ENCODE peak calls at places on chromosome 5, in seven cellular contexts. A is OCI-LY7, I is H9, V is colonic mucosa, K is PC-3, Z is psoas muscle, J is spleen. E is an unnamed sample.

GRCh38 chr5:133742370-133743036 is 130.2 kb upstream of the FSTL4 start:
- DNase-seq in J (no peak), I (no peak), Z (no peak), A (peak), K (no peak), V (no peak), E (no peak)

GRCh38 chr5:134115806-134116175 is 1.3 kb downstream of the TCF7 start:
- DNase-seq in J (no peak), Z (no peak), V (no peak), A (no peak), K (no peak), I (no peak), E (peak)

GRCh38 chr5:64126202-64126601 is 39.4 kb upstream of the RNF180 start:
- DNase-seq in J (no peak), I (no peak), V (no peak), Z (no peak), K (no peak), A (no peak), E (no peak)

GRCh38 chr5:38601843-38602424 is 45.5 kb upstream of the LIFR start:
- DNase-seq in J (no peak), I (no peak), V (no peak), Z (no peak), K (peak), A (no peak), E (no peak)

GRCh38 chr5:96844476-96844990 is 31.8 kb upstream of the ERAP2 start:
- DNase-seq in V (no peak), A (no peak), K (no peak), Z (no peak), J (no peak), I (no peak), E (peak)

GRCh38 chr5:126561908-126562307 is 33.1 kb downstream of the ALDH7A1 start:
- DNase-seq in Z (no peak), J (no peak), I (no peak), V (no peak), A (peak), K (peak), E (no peak)

GRCh38 chr5:31196309-31196708 is 2.8 kb downstream of the CDH6 start:
- DNase-seq in I (no peak), V (no peak), K (peak), J (no peak), A (no peak), Z (no peak), E (peak)

GRCh38 chr5:122972877-122973276 is 63.6 kb downstream of the PPIC start:
- DNase-seq in V (no peak), A (no peak), Z (no peak), I (no peak), J (no peak), K (peak), E (no peak)

GRCh38 chr5:15285901-15286583 is 213.9 kb upstream of the FBXL7 start:
- DNase-seq in K (no peak), J (no peak), A (no peak), I (no peak), Z (no peak), V (peak), E (peak)

GRCh38 chr5:140246378-140247122 is 56.4 kb downstream of the PFDN1 start:
- DNase-seq in I (no peak), Z (peak), A (no peak), K (peak), J (no peak), V (no peak), E (no peak)

GRCh38 chr5:33272288-33272687 is 168.5 kb upstream of the TARS1 start:
- DNase-seq in I (no peak), Z (no peak), V (no peak), J (no peak), A (no peak), K (peak), E (no peak)

GRCh38 chr5:15993934-15994333 is 185.7 kb downstream of the MARCHF11 start:
- DNase-seq in K (no peak), V (no peak), A (no peak), I (no peak), J (no peak), Z (no peak), E (no peak)

GRCh38 chr5:178832618-178833201 is 27.0 kb upstream of the ZNF354B start:
- DNase-seq in Z (no peak), I (peak), V (no peak), K (no peak), A (no peak), J (no peak), E (no peak)

GRCh38 chr5:61051267-61051666 is 106.3 kb downstream of the NDUFAF2 start:
- DNase-seq in K (peak), V (no peak), Z (no peak), J (no peak), A (no peak), I (no peak), E (no peak)

GRCh38 chr5:113199122-113199905 is 222.7 kb downstream of the DCP2 start:
- DNase-seq in Z (no peak), V (no peak), J (no peak), K (peak), A (no peak), I (no peak), E (peak)

GRCh38 chr5:178651046-178651810 is 24.4 kb upstream of the CLK4 start:
- DNase-seq in J (no peak), Z (no peak), K (peak), V (no peak), A (no peak), I (no peak), E (no peak)

GRCh38 chr5:63916786-63917185 is 45.5 kb downstream of the HTR1A start:
- DNase-seq in A (no peak), Z (no peak), K (peak), I (no peak), V (no peak), J (no peak), E (no peak)

GRCh38 chr5:17169507-17169906 is 47.9 kb upstream of the BASP1 start:
- DNase-seq in A (no peak), Z (no peak), V (no peak), K (no peak), I (no peak), J (no peak), E (no peak)

GRCh38 chr5:110951373-110951791 is 120.1 kb upstream of the TSLP start:
- DNase-seq in J (no peak), K (peak), I (no peak), A (no peak), V (no peak), Z (no peak), E (no peak)

GRCh38 chr5:53884844-53885243 is 324.4 kb downstream of the NDUFS4 start:
- DNase-seq in I (no peak), A (no peak), J (no peak), Z (no peak), V (no peak), K (no peak), E (no peak)

GRCh38 chr5:118611332-118611945 is 376.9 kb downstream of the DTWD2 start:
- DNase-seq in V (no peak), I (peak), K (peak), Z (no peak), A (peak), J (no peak), E (peak)

GRCh38 chr5:61000887-61001286 is 55.9 kb downstream of the NDUFAF2 start:
- DNase-seq in A (no peak), J (no peak), K (no peak), I (no peak), Z (no peak), V (no peak), E (no peak)

GRCh38 chr5:44568519-44568918 is 179.3 kb upstream of the FGF10 start:
- DNase-seq in Z (no peak), J (no peak), A (no peak), V (no peak), I (no peak), K (no peak), E (no peak)

GRCh38 chr5:122707796-122708195 is 67.1 kb upstream of the SNX2 start:
- DNase-seq in I (no peak), Z (no peak), K (peak), V (no peak), J (no peak), A (no peak), E (no peak)

GRCh38 chr5:165370772-165371171 is 1865.4 kb downstream of the MAT2B start:
- DNase-seq in A (no peak), K (peak), I (no peak), Z (no peak), J (no peak), V (no peak), E (no peak)

GRCh38 chr5:32767948-32768427 is 56.9 kb downstream of the NPR3 start:
- DNase-seq in I (no peak), A (no peak), Z (peak), K (peak), V (no peak), J (no peak), E (peak)

GRCh38 chr5:172504736-172505402 is 50.5 kb upstream of the SH3PXD2B start:
- DNase-seq in K (no peak), J (peak), Z (peak), I (peak), V (peak), A (no peak), E (no peak)

GRCh38 chr5:81422671-81423070 is 28.7 kb upstream of the ACOT12 start:
- DNase-seq in Z (no peak), A (no peak), K (peak), V (no peak), J (no peak), I (no peak), E (no peak)

GRCh38 chr5:79699766-79700400 is 10.2 kb downstream of the CMYA5 start:
- DNase-seq in I (no peak), J (no peak), Z (no peak), A (no peak), K (peak), V (no peak), E (no peak)

GRCh38 chr5:38104497-38105230 is 153.7 kb upstream of the EGFLAM start:
- DNase-seq in J (no peak), K (peak), Z (no peak), V (no peak), A (no peak), I (peak), E (no peak)

GRCh38 chr5:172659909-172660628 is 19.0 kb downstream of the NEURL1B start:
- DNase-seq in J (peak), A (peak), K (no peak), Z (peak), I (peak), V (peak), E (peak)

GRCh38 chr5:127562252-127562651 is 44.8 kb downstream of the PRRC1 start:
- DNase-seq in Z (no peak), K (peak), A (peak), J (no peak), I (peak), V (no peak), E (peak)

GRCh38 chr5:153584131-153584530 is 93.7 kb downstream of the GRIA1 start:
- DNase-seq in Z (no peak), V (no peak), I (no peak), A (no peak), K (no peak), J (no peak), E (no peak)

GRCh38 chr5:141413540-141414069 is 818 bp downstream of the PCDHGA10 start:
- DNase-seq in Z (no peak), J (no peak), I (peak), K (no peak), A (no peak), V (no peak), E (no peak)

GRCh38 chr5:141409598-141410306 is 1.9 kb downstream of the PCDHGB6 start:
- DNase-seq in A (no peak), V (no peak), J (no peak), Z (no peak), K (no peak), I (no peak), E (no peak)

GRCh38 chr5:141411575-141411974 is 1.2 kb upstream of the PCDHGA10 start:
- DNase-seq in I (no peak), Z (no peak), A (no peak), V (no peak), K (no peak), J (no peak), E (no peak)

GRCh38 chr5:141412853-141413539 is at the start of gene PCDHGA10:
- DNase-seq in V (peak), Z (peak), K (no peak), J (no peak), A (peak), I (peak), E (peak)
- TF ChIP-seq CTCF in V (peak), Z (peak), K (no peak), J (peak), A (peak), I (peak), E (peak)

DNA sequence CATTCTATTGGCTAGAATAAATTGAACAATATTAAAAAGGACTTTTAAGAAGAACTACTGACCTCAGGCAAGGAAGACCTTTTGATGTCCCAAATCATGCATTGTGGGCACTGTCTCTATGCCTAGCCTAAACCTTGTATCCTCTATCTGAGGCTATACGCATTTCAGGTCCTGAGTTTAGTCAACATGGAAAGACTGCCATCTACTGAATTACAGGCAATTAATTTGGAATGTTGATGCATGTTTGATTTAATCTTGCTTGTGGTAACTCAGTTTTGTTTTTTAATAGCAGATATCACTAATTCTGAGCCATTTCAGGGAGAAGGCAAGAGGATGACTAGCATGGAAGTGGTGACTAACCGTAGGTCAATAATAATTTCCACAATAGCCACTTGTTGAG is 585.2 kb upstream of the CCNG1 start:
- DNase-seq in Z (no peak), V (no peak), J (no peak), K (peak), A (no peak), I (no peak), E (no peak)
- TF ChIP-seq CTCF in Z (no peak), V (no peak), J (no peak), K (peak), A (no peak), I (no peak), E (no peak)

GRCh38 chr5:43467100-43467499 is 16.6 kb downstream of the TMEM267 start:
- DNase-seq in K (no peak), A (no peak), J (no peak), I (no peak), V (no peak), Z (no peak), E (no peak)

GRCh38 chr5:43469671-43470396 is 13.8 kb downstream of the TMEM267 start:
- DNase-seq in K (peak), I (no peak), J (no peak), A (no peak), V (no peak), Z (no peak), E (no peak)
- TF ChIP-seq CTCF in K (peak), I (peak), J (no peak), A (no peak), V (peak), Z (no peak), E (no peak)

GRCh38 chr5:138610468-138611294 is 35.5 kb upstream of the HSPA9 start:
- DNase-seq in K (no peak), Z (no peak), V (no peak), J (no peak), A (no peak), I (peak), E (peak)
- TF ChIP-seq CTCF in K (no peak), Z (no peak), V (no peak), J (no peak), A (no peak), I (peak), E (no peak)

DNA sequence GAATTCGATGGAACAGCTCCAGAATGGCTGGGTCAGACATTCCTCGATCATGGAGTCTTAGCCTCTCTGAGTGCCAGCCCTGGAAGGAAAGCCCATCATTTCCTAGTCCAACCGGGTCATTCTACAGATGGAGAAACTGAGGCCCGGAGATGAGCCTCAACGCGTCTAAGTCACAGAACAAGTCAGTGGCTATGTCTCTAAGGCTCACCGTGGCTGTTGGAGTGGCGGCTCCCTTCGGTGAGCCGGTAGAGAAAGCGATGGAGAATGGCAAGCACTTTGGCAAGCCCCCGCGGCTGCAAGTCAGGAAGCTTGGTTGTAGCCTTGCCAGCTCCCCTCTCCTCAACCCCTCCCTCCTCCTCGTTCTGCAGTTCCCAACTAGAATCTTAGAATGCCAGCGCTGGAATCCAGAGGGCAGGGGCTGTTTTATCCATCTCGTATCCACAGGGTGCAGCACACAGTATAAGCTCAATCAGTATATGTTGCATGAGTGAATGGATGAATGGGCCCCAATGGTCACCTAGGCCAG is 428 bp upstream of the ARSI start:
- DNase-seq in I (peak), Z (no peak), K (no peak), J (no peak), A (no peak), V (no peak), E (no peak)
- TF ChIP-seq CTCF in I (no peak), Z (no peak), K (no peak), J (no peak), A (no peak), V (no peak), E (no peak)

GRCh38 chr5:137828664-137829063 is 39.0 kb upstream of the MYOT start:
- DNase-seq in Z (no peak), K (no peak), I (no peak), J (no peak), A (no peak), V (no peak), E (no peak)

GRCh38 chr5:137833463-137833862 is 34.2 kb upstream of the MYOT start:
- DNase-seq in Z (no peak), K (peak), A (no peak), V (no peak), I (no peak), J (no peak), E (no peak)

GRCh38 chr5:137834498-137834897 is 33.2 kb upstream of the MYOT start:
- DNase-seq in J (no peak), K (peak), A (no peak), I (no peak), V (no peak), Z (no peak), E (no peak)

GRCh38 chr5:137832416-137832815 is 35.2 kb upstream of the MYOT start:
- DNase-seq in J (no peak), V (no peak), A (no peak), I (no peak), K (no peak), Z (no peak), E (no peak)

DNA sequence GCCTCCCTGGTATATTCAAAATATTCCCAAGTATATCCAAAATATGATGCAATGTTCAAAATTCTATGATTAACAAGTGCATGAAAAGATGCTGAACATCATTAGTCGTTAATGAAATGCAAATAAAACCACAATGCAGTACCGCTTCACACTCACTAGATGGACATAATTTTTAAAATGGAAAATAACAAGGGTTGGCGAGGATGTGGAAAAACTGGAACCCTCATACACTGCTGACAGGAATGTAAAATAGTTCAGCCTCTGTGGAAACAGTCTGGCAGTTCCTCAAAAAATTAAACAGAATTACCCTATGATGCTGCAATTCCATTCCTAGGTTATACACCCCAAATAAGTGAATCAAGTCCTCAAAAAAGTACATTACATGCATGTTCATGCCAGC is 36.1 kb upstream of the MYOT start:
- DNase-seq in J (no peak), Z (no peak), K (no peak), I (no peak), A (no peak), V (no peak), E (no peak)
- TF ChIP-seq CTCF in J (no peak), Z (peak), K (no peak), I (no peak), A (no peak), V (no peak), E (no peak)

DNA sequence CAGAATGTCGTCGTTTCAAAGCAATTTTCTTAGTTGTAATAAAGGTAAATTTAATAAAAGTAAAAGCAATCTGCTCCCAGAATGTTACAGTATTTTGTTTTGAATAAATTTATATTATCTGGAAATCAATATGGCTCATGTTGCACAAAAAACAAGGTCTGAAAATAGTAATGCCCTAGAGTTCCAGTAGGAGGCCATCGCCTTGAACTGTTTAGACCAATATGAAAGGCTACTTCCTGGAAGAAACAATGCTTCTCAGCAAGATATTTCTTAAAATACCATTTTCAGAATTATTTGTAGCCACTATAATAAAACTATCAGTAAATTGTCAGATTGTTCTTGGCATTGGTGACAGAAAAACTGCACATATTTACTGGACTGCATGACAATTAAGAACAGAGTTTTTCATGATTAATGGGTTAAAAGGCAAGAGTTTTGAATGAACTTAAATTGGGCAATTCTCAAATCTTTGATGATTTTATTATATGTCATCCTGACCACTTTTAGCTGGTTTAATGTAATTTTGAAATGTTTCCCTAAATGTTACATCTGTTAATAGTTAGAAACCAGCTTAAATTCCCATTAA is 153.2 kb downstream of the COMMD10 start:
- DNase-seq in J (no peak), K (peak), I (no peak), V (no peak), Z (no peak), A (no peak), E (peak)
- TF ChIP-seq CTCF in J (no peak), K (peak), I (peak), V (no peak), Z (no peak), A (peak), E (peak)

GRCh38 chr5:143008809-143009521 is 238.8 kb downstream of the ARHGAP26 start:
- DNase-seq in I (no peak), Z (no peak), K (peak), J (no peak), V (no peak), A (no peak), E (peak)
- TF ChIP-seq CTCF in I (no peak), Z (no peak), K (peak), J (peak), V (no peak), A (no peak), E (no peak)